ENCODE peak calls at places on chromosomes 3 and 15, in seven cellular contexts. One of them, this sample, is unnamed.

GRCh38 chr3:122682016-122682374 is 1.4 kb downstream of the PARP14 start:
- DNase-seq in SK-N-SH: no peak
- DNase-seq in GM12878: no peak
- DNase-seq in HepG2: no peak
- DNase-seq in H1: no peak
- DNase-seq in HCT116: no peak
- DNase-seq in K562: no peak
- DNase-seq in this sample: no peak

GRCh38 chr15:85485956-85486567 is 105.7 kb downstream of the AKAP13 start:
- DNase-seq in HepG2: peak
- DNase-seq in SK-N-SH: peak
- DNase-seq in GM12878: peak
- DNase-seq in HCT116: peak
- DNase-seq in H1: no peak
- DNase-seq in K562: peak
- DNase-seq in this sample: peak

GRCh38 chr15:50181983-50182232 is at the start of gene SLC27A2:
- DNase-seq in HepG2: no peak
- DNase-seq in H1: no peak
- DNase-seq in HCT116: peak
- DNase-seq in GM12878: no peak
- DNase-seq in SK-N-SH: peak
- DNase-seq in K562: peak
- DNase-seq in this sample: peak

GRCh38 chr3:156762631-156763185 is 63.4 kb upstream of the LEKR1 start:
- DNase-seq in H1: no peak
- DNase-seq in GM12878: no peak
- DNase-seq in HepG2: no peak
- DNase-seq in HCT116: no peak
- DNase-seq in SK-N-SH: peak
- DNase-seq in K562: no peak
- DNase-seq in this sample: no peak

GRCh38 chr3:59784164-59784563 is 734.3 kb upstream of the CFAP20DC start:
- DNase-seq in H1: no peak
- DNase-seq in SK-N-SH: no peak
- DNase-seq in HCT116: no peak
- DNase-seq in GM12878: no peak
- DNase-seq in HepG2: no peak
- DNase-seq in K562: no peak
- DNase-seq in this sample: no peak

GRCh38 chr15:28913171-28913765 is 27.5 kb downstream of the APBA2 start:
- DNase-seq in HCT116: no peak
- DNase-seq in HepG2: no peak
- DNase-seq in SK-N-SH: peak
- DNase-seq in GM12878: no peak
- DNase-seq in H1: no peak
- DNase-seq in K562: no peak
- DNase-seq in this sample: no peak

GRCh38 chr3:100144255-100144866 is 30.1 kb upstream of the FILIP1L start:
- DNase-seq in HCT116: no peak
- DNase-seq in SK-N-SH: no peak
- DNase-seq in HepG2: no peak
- DNase-seq in GM12878: peak
- DNase-seq in K562: no peak
- DNase-seq in H1: no peak
- DNase-seq in this sample: no peak

GRCh38 chr3:115792206-115792955 is 169.1 kb downstream of the GAP43 start:
- DNase-seq in K562: no peak
- DNase-seq in H1: no peak
- DNase-seq in SK-N-SH: no peak
- DNase-seq in GM12878: no peak
- DNase-seq in HCT116: no peak
- DNase-seq in HepG2: peak
- DNase-seq in this sample: no peak

GRCh38 chr3:13292371-13292770 is 127.8 kb downstream of the NUP210 start:
- DNase-seq in K562: no peak
- DNase-seq in GM12878: no peak
- DNase-seq in HCT116: no peak
- DNase-seq in HepG2: no peak
- DNase-seq in SK-N-SH: no peak
- DNase-seq in H1: no peak
- DNase-seq in this sample: no peak

GRCh38 chr15:72850833-72851232 is 67.3 kb upstream of the ADPGK start:
- DNase-seq in HCT116: no peak
- DNase-seq in SK-N-SH: no peak
- DNase-seq in H1: no peak
- DNase-seq in HepG2: no peak
- DNase-seq in GM12878: no peak
- DNase-seq in K562: no peak
- DNase-seq in this sample: no peak

GRCh38 chr3:5728085-5728484 is 540.6 kb downstream of the EDEM1 start:
- DNase-seq in GM12878: no peak
- DNase-seq in HepG2: no peak
- DNase-seq in HCT116: no peak
- DNase-seq in SK-N-SH: no peak
- DNase-seq in K562: no peak
- DNase-seq in H1: no peak
- DNase-seq in this sample: no peak

GRCh38 chr3:33315826-33316225 is 38.6 kb downstream of the FBXL2 start:
- DNase-seq in GM12878: no peak
- DNase-seq in SK-N-SH: no peak
- DNase-seq in HepG2: peak
- DNase-seq in K562: no peak
- DNase-seq in HCT116: peak
- DNase-seq in H1: no peak
- DNase-seq in this sample: no peak

GRCh38 chr3:46565607-46566039 is 479 bp downstream of the LRRC2 start:
- DNase-seq in H1: no peak
- DNase-seq in SK-N-SH: peak
- DNase-seq in K562: no peak
- DNase-seq in HCT116: no peak
- DNase-seq in GM12878: no peak
- DNase-seq in HepG2: peak
- DNase-seq in this sample: no peak

GRCh38 chr3:32759342-32759741 is 58.5 kb upstream of the TRIM71 start:
- DNase-seq in SK-N-SH: no peak
- DNase-seq in HepG2: no peak
- DNase-seq in K562: no peak
- DNase-seq in H1: no peak
- DNase-seq in HCT116: no peak
- DNase-seq in GM12878: no peak
- DNase-seq in this sample: no peak

GRCh38 chr15:71278989-71279756 is 163.9 kb downstream of the THSD4 start:
- DNase-seq in GM12878: no peak
- DNase-seq in SK-N-SH: no peak
- DNase-seq in HepG2: peak
- DNase-seq in HCT116: no peak
- DNase-seq in H1: no peak
- DNase-seq in K562: no peak
- DNase-seq in this sample: peak

DNA sequence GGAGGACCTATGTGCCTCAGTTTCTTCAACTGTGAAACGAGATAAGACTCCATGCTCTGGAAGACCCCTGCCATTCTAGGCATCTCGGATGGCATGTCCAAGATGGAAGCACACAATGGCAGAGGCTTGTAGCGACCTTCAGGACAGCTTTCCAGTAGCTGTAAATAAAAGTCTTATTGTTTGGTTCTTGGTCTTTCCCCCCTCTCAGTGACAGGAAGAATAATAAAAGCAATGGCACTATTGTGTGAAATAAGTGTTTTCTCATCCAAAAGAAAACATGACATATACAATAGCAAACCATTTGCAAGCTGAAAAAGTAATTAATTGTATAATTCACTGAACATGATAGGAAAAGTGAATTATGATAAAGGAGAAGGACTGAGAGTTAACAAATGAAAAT is 32.5 kb upstream of the CD47 start:
- DNase-seq in HCT116: no peak
- DNase-seq in K562: no peak
- DNase-seq in H1: no peak
- DNase-seq in GM12878: no peak
- DNase-seq in HepG2: no peak
- DNase-seq in SK-N-SH: no peak
- DNase-seq in this sample: no peak
- TF ChIP-seq JUND in HCT116: no peak
- TF ChIP-seq JUND in K562: no peak
- TF ChIP-seq JUND in H1: no peak
- TF ChIP-seq JUND in GM12878: no peak
- TF ChIP-seq JUND in HepG2: no peak
- TF ChIP-seq JUND in SK-N-SH: no peak
- TF ChIP-seq JUND in this sample: no peak

GRCh38 chr3:47663630-47664240 is 85.1 kb upstream of the CSPG5 start:
- DNase-seq in GM12878: no peak
- DNase-seq in HepG2: no peak
- DNase-seq in HCT116: no peak
- DNase-seq in K562: no peak
- DNase-seq in H1: no peak
- DNase-seq in SK-N-SH: no peak
- DNase-seq in this sample: no peak

GRCh38 chr3:47661121-47661752 is 82.6 kb upstream of the CSPG5 start:
- DNase-seq in K562: peak
- DNase-seq in SK-N-SH: peak
- DNase-seq in HepG2: no peak
- DNase-seq in H1: no peak
- DNase-seq in HCT116: no peak
- DNase-seq in GM12878: no peak
- DNase-seq in this sample: no peak

GRCh38 chr3:47666118-47666517 is 87.5 kb upstream of the CSPG5 start:
- DNase-seq in SK-N-SH: no peak
- DNase-seq in HCT116: no peak
- DNase-seq in GM12878: no peak
- DNase-seq in HepG2: no peak
- DNase-seq in K562: no peak
- DNase-seq in H1: no peak
- DNase-seq in this sample: no peak

GRCh38 chr3:47669026-47669749 is 90.5 kb upstream of the CSPG5 start:
- DNase-seq in GM12878: no peak
- DNase-seq in H1: no peak
- DNase-seq in HCT116: no peak
- DNase-seq in SK-N-SH: no peak
- DNase-seq in HepG2: no peak
- DNase-seq in K562: no peak
- DNase-seq in this sample: no peak

DNA sequence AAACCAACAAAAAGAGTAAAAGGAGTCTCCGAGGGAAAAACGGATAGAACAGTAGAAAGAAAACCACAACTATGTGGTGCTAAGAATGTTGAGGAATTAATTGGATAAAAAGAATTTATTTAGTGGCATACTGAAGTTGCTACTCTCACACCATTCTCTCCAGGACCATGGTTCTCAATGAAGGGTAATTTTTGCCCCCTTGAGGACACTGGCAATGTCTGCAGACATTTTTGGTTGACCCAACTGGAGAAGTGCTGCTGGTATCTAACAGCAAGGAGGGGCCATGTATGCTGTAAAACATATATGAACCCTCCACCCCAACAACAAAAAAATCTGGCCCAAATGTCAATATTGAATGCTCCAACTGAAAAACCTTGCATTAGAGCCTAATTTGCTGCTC is 85.9 kb upstream of the CSPG5 start:
- DNase-seq in K562: no peak
- DNase-seq in GM12878: no peak
- DNase-seq in HepG2: peak
- DNase-seq in SK-N-SH: peak
- DNase-seq in HCT116: peak
- DNase-seq in H1: no peak
- DNase-seq in this sample: no peak
- TF ChIP-seq JUND in K562: no peak
- TF ChIP-seq JUND in GM12878: no peak
- TF ChIP-seq JUND in HepG2: no peak
- TF ChIP-seq JUND in SK-N-SH: no peak
- TF ChIP-seq JUND in HCT116: no peak
- TF ChIP-seq JUND in H1: no peak
- TF ChIP-seq JUND in this sample: no peak

GRCh38 chr15:87619161-87619960 is 637.2 kb downstream of the NTRK3 start:
- DNase-seq in HepG2: no peak
- DNase-seq in K562: peak
- DNase-seq in H1: no peak
- DNase-seq in GM12878: no peak
- DNase-seq in HCT116: no peak
- DNase-seq in SK-N-SH: peak
- DNase-seq in this sample: no peak
- TF ChIP-seq JUND in HepG2: no peak
- TF ChIP-seq JUND in K562: peak
- TF ChIP-seq JUND in H1: no peak
- TF ChIP-seq JUND in GM12878: no peak
- TF ChIP-seq JUND in HCT116: no peak
- TF ChIP-seq JUND in SK-N-SH: peak
- TF ChIP-seq JUND in this sample: no peak

DNA sequence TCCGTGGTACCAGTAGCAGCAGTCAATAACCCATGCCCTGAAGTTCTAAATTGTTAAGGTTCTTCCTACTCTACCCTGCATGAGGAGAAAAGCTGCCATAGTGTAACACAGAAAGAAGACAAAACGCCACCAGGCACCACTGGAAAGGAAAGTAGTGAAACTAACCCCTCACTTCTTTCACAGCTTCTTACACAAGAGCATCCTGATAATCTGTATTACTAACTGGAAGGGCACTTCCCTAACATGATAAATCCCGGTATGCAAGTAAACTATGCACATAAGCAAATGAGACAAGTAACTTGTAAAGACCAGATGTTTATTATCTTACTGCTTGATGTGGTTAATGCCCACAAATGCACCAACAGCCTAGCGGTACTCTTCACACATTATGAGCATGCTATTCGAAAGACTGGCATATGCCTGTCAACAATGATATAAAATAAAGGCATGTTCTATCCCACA is 141.3 kb downstream of the ADAM10 start:
- DNase-seq in K562: no peak
- DNase-seq in HCT116: no peak
- DNase-seq in HepG2: no peak
- DNase-seq in GM12878: no peak
- DNase-seq in SK-N-SH: no peak
- DNase-seq in H1: no peak
- DNase-seq in this sample: no peak
- TF ChIP-seq JUND in K562: no peak
- TF ChIP-seq JUND in HCT116: no peak
- TF ChIP-seq JUND in HepG2: no peak
- TF ChIP-seq JUND in GM12878: no peak
- TF ChIP-seq JUND in SK-N-SH: no peak
- TF ChIP-seq JUND in H1: no peak
- TF ChIP-seq JUND in this sample: no peak